ENCODE peak calls at places on chromosome 19, in eight cellular contexts. B, L, V, C, Q, F, E and P are unnamed samples.

GRCh38 chr19:8161135-8161646 is 11.8 kb upstream of the FBN3 start:
- DNase-seq in F (peak), B (no peak), V (no peak), E (no peak), Q (no peak), L (peak), C (peak), P (no peak)

GRCh38 chr19:55508120-55508519 is 19.9 kb downstream of the SSC5D start:
- DNase-seq in Q (no peak), F (peak), L (no peak), B (no peak), V (no peak), E (no peak), C (no peak), P (no peak)

GRCh38 chr19:38394488-38394887 is 6.0 kb downstream of the SPRED3 start:
- DNase-seq in B (peak), E (no peak), F (no peak), C (peak), L (peak), V (peak), Q (no peak), P (peak)

GRCh38 chr19:15829277-15829770 is 13.9 kb upstream of the OR10H1 start:
- DNase-seq in V (no peak), F (no peak), C (no peak), E (no peak), Q (no peak), L (no peak), B (no peak), P (no peak)

GRCh38 chr19:43906774-43907173 is 28.3 kb downstream of the ZNF45 start:
- DNase-seq in V (no peak), Q (no peak), L (no peak), F (no peak), B (no peak), E (no peak), C (no peak), P (no peak)

GRCh38 chr19:7860902-7861618 is 13.1 kb downstream of the PRR36 start:
- DNase-seq in V (no peak), E (peak), B (no peak), F (no peak), Q (peak), L (no peak), C (no peak), P (no peak)

GRCh38 chr19:29841559-29842367 is 30.0 kb downstream of the CCNE1 start:
- DNase-seq in E (no peak), Q (peak), V (no peak), C (peak), B (no peak), F (peak), L (peak), P (no peak)

GRCh38 chr19:18093439-18094161 is 4.0 kb upstream of the MAST3 start:
- DNase-seq in L (peak), B (no peak), V (no peak), C (no peak), Q (no peak), E (no peak), F (peak), P (no peak)

GRCh38 chr19:11496391-11497163 is 9.1 kb downstream of the ZNF653 start:
- DNase-seq in C (peak), V (peak), E (no peak), F (peak), L (peak), Q (peak), B (peak), P (peak)

GRCh38 chr19:44553478-44554171 is 24.1 kb upstream of the CEACAM20 start:
- DNase-seq in E (no peak), L (no peak), Q (no peak), V (no peak), C (no peak), B (no peak), F (peak), P (no peak)

GRCh38 chr19:47309038-47309437 is 623 bp upstream of the C5AR1 start:
- DNase-seq in C (no peak), V (no peak), L (peak), F (peak), E (no peak), Q (no peak), B (no peak), P (no peak)

GRCh38 chr19:32223595-32224370 is 121.6 kb upstream of the ZNF507 start:
- DNase-seq in E (no peak), Q (no peak), B (no peak), F (no peak), V (no peak), C (no peak), L (peak), P (no peak)

GRCh38 chr19:4217429-4218264 is 11.7 kb upstream of the EBI3 start:
- DNase-seq in F (no peak), E (no peak), L (no peak), V (no peak), Q (no peak), B (no peak), C (no peak), P (no peak)

GRCh38 chr19:50693064-50693975 is 26.3 kb downstream of the SHANK1 start:
- DNase-seq in Q (no peak), F (no peak), V (no peak), C (no peak), B (no peak), L (peak), E (no peak), P (no peak)

GRCh38 chr19:50772408-50773311 is 2.4 kb downstream of the GPR32 start:
- DNase-seq in L (peak), F (peak), V (no peak), Q (no peak), E (no peak), C (no peak), B (no peak), P (no peak)

GRCh38 chr19:35310811-35311465 is 18.0 kb upstream of the CD22 start:
- DNase-seq in L (no peak), V (no peak), C (no peak), F (no peak), Q (no peak), E (no peak), B (no peak), P (no peak)

GRCh38 chr19:1266818-1267440 is 2.2 kb upstream of the CIRBP start:
- DNase-seq in V (peak), L (peak), B (no peak), E (peak), Q (peak), C (peak), F (peak), P (peak)

GRCh38 chr19:40542197-40542859 is 34.3 kb upstream of the SHKBP1 start:
- DNase-seq in Q (peak), E (no peak), C (no peak), V (no peak), F (peak), L (peak), B (no peak), P (no peak)

GRCh38 chr19:604355-604754 is 14.7 kb downstream of the HCN2 start:
- DNase-seq in C (no peak), L (peak), B (no peak), F (no peak), Q (no peak), V (peak), E (no peak), P (no peak)

GRCh38 chr19:41754596-41754995 is 734 bp upstream of the CEACAM6 start:
- DNase-seq in E (no peak), B (no peak), L (no peak), F (no peak), V (no peak), C (no peak), Q (no peak), P (no peak)